ENCODE peak calls at places on chromosome 22, in five cellular contexts. C is activated T-helper 1 cell treated with Interleukin-2 at 50 U/mL for 16 hours, N is right atrium auricular region, P is NCI-H345, K is left cardiac atrium. S is an unnamed sample.

GRCh38 chr22:38725900-38726655 is 20.3 kb downstream of the GTPBP1 start:
- DNase-seq in C (no peak), N (no peak), P (no peak), K (no peak), S (no peak)

GRCh38 chr22:45328822-45329535 is 19.2 kb downstream of the FAM118A start:
- DNase-seq in C (no peak), N (no peak), P (no peak), K (peak), S (no peak)

GRCh38 chr22:35552186-35552842 is 11.7 kb downstream of the RASD2 start:
- DNase-seq in C (peak), N (no peak), P (no peak), K (no peak), S (no peak)

GRCh38 chr22:33487041-33487716 is 429.0 kb upstream of the SYN3 start:
- DNase-seq in C (no peak), N (no peak), P (no peak), K (no peak), S (no peak)

GRCh38 chr22:44956835-44957234 is 53.0 kb downstream of the PHF21B start:
- DNase-seq in C (no peak), N (no peak), P (no peak), K (no peak), S (no peak)

GRCh38 chr22:19970479-19971275 is 29.1 kb upstream of the TXNRD2 start:
- DNase-seq in C (peak), N (no peak), P (peak), K (peak), S (peak)

GRCh38 chr22:17384612-17385345 is 15.5 kb downstream of the CECR2 start:
- DNase-seq in C (no peak), N (no peak), P (no peak), K (no peak), S (no peak)

GRCh38 chr22:19871845-19872778 is 17.4 kb upstream of the GNB1L start:
- DNase-seq in C (no peak), N (no peak), P (no peak), K (no peak), S (no peak)

GRCh38 chr22:20656902-20657836 is 116.7 kb upstream of the SERPIND1 start:
- DNase-seq in C (no peak), N (no peak), P (no peak), K (no peak), S (no peak)

GRCh38 chr22:39136317-39136716 is 16.2 kb downstream of the CBX7 start:
- DNase-seq in C (no peak), N (no peak), P (no peak), K (no peak), S (no peak)

GRCh38 chr22:35648066-35649025 is at the start of gene APOL6:
- DNase-seq in C (no peak), N (no peak), P (no peak), K (no peak), S (no peak)

GRCh38 chr22:42856179-42856864 is 751 bp downstream of the ARFGAP3 start:
- DNase-seq in C (peak), N (peak), P (no peak), K (peak), S (no peak)

GRCh38 chr22:36770946-36771340 is 5.0 kb downstream of the IFT27 start:
- DNase-seq in C (no peak), N (no peak), P (no peak), K (no peak), S (no peak)

GRCh38 chr22:44702479-44703219 is 645 bp downstream of the PRR5 start:
- DNase-seq in C (no peak), N (no peak), P (no peak), K (no peak), S (no peak)

GRCh38 chr22:35597692-35598395 is 19.3 kb downstream of the MB start:
- DNase-seq in C (no peak), N (no peak), P (no peak), K (no peak), S (no peak)

GRCh38 chr22:30968015-30968923 is at the start of gene MORC2:
- DNase-seq in C (no peak), N (peak), P (peak), K (peak), S (peak)

GRCh38 chr22:20641198-20641892 is 132.6 kb upstream of the SERPIND1 start:
- DNase-seq in C (no peak), N (no peak), P (no peak), K (no peak), S (no peak)

GRCh38 chr22:25051073-25051472 is 98.6 kb downstream of the KIAA1671 start:
- DNase-seq in C (no peak), N (no peak), P (no peak), K (no peak), S (no peak)

GRCh38 chr22:19855504-19856409 is 1.1 kb upstream of the GNB1L start:
- DNase-seq in C (peak), N (peak), P (peak), K (peak), S (peak)

GRCh38 chr22:38826801-38827200 is 17.0 kb downstream of the NPTXR start:
- DNase-seq in C (no peak), N (no peak), P (no peak), K (no peak), S (no peak)

GRCh38 chr22:47209077-47209514 is 446.6 kb downstream of the TBC1D22A start:
- DNase-seq in C (no peak), N (peak), P (no peak), K (no peak), S (no peak)

GRCh38 chr22:24894998-24895397 is 51.5 kb downstream of the LHFPL7 start:
- DNase-seq in C (no peak), N (peak), P (no peak), K (peak), S (no peak)

GRCh38 chr22:43399338-43399979 is 12.4 kb upstream of the MPPED1 start:
- DNase-seq in C (no peak), N (no peak), P (no peak), K (no peak), S (no peak)

GRCh38 chr22:46537946-46538815 is 761 bp upstream of the CELSR1 start:
- DNase-seq in C (no peak), N (no peak), P (no peak), K (no peak), S (no peak)

GRCh38 chr22:42928969-42929837 is 72.1 kb upstream of the ARFGAP3 start:
- DNase-seq in C (no peak), N (peak), P (no peak), K (no peak), S (no peak)

GRCh38 chr22:41856484-41856883 is 23.6 kb downstream of the SREBF2 start:
- DNase-seq in C (no peak), N (no peak), P (no peak), K (no peak), S (no peak)

GRCh38 chr22:17243524-17243923 is 24.3 kb upstream of the ADA2 start:
- DNase-seq in C (no peak), N (no peak), P (no peak), K (no peak), S (no peak)

GRCh38 chr22:18110194-18110943 is at the start of gene TUBA8:
- DNase-seq in C (no peak), N (no peak), P (peak), K (peak), S (peak)

GRCh38 chr22:23844739-23845202 is 6.0 kb upstream of the DERL3 start:
- DNase-seq in C (no peak), N (no peak), P (no peak), K (no peak), S (no peak)

GRCh38 chr22:37215890-37216289 is 3.6 kb upstream of the SSTR3 start:
- DNase-seq in C (no peak), N (no peak), P (no peak), K (no peak), S (no peak)

GRCh38 chr22:37907036-37907954 is 1.2 kb downstream of the MICALL1 start:
- DNase-seq in C (no peak), N (no peak), P (no peak), K (no peak), S (no peak)

GRCh38 chr22:28231423-28231822 is 312.4 kb upstream of the PITPNB start:
- DNase-seq in C (no peak), N (no peak), P (peak), K (no peak), S (no peak)

GRCh38 chr22:20138417-20138738 is 6.8 kb downstream of the ZDHHC8 start:
- DNase-seq in C (no peak), N (no peak), P (no peak), K (no peak), S (no peak)

GRCh38 chr22:19689408-19689807 is 24.9 kb upstream of the SEPTIN5 start:
- DNase-seq in C (no peak), N (no peak), P (no peak), K (no peak), S (no peak)